ENCODE peak calls at places on chromosome 22, in eight cellular contexts. One of them, this sample, is unnamed.

GRCh38 chr22:32571764-32572163 is 97.2 kb downstream of the FBXO7 start:
- DNase-seq in bronchial epithelial cell: no peak
- DNase-seq in fibroblast of mammary gland: no peak
- DNase-seq in naive thymus-derived CD8-positive, alpha-beta T cell: no peak
- DNase-seq in Kasumi-1: no peak
- DNase-seq in activated effector memory CD4-positive, alpha-beta T cell treated with Interleukin-2 at 50 U/mL for 16 hours: no peak
- DNase-seq in NCI-H2029: no peak
- DNase-seq in GM12892: no peak
- DNase-seq in this sample: no peak

GRCh38 chr22:23075525-23076216 is 5.4 kb downstream of the GNAZ start:
- DNase-seq in bronchial epithelial cell: no peak
- DNase-seq in fibroblast of mammary gland: no peak
- DNase-seq in naive thymus-derived CD8-positive, alpha-beta T cell: no peak
- DNase-seq in Kasumi-1: no peak
- DNase-seq in activated effector memory CD4-positive, alpha-beta T cell treated with Interleukin-2 at 50 U/mL for 16 hours: no peak
- DNase-seq in NCI-H2029: no peak
- DNase-seq in GM12892: no peak
- DNase-seq in this sample: no peak

GRCh38 chr22:43118953-43119458 is 8.5 kb downstream of the BIK start:
- DNase-seq in bronchial epithelial cell: no peak
- DNase-seq in fibroblast of mammary gland: peak
- DNase-seq in naive thymus-derived CD8-positive, alpha-beta T cell: no peak
- DNase-seq in Kasumi-1: no peak
- DNase-seq in activated effector memory CD4-positive, alpha-beta T cell treated with Interleukin-2 at 50 U/mL for 16 hours: no peak
- DNase-seq in NCI-H2029: no peak
- DNase-seq in GM12892: peak
- DNase-seq in this sample: no peak

GRCh38 chr22:29584975-29585374 is 4.1 kb upstream of the NIPSNAP1 start:
- DNase-seq in bronchial epithelial cell: no peak
- DNase-seq in fibroblast of mammary gland: no peak
- DNase-seq in naive thymus-derived CD8-positive, alpha-beta T cell: no peak
- DNase-seq in Kasumi-1: no peak
- DNase-seq in activated effector memory CD4-positive, alpha-beta T cell treated with Interleukin-2 at 50 U/mL for 16 hours: no peak
- DNase-seq in NCI-H2029: no peak
- DNase-seq in GM12892: no peak
- DNase-seq in this sample: no peak

GRCh38 chr22:37519268-37520195 is at the start of gene CARD10:
- DNase-seq in bronchial epithelial cell: peak
- DNase-seq in fibroblast of mammary gland: no peak
- DNase-seq in naive thymus-derived CD8-positive, alpha-beta T cell: no peak
- DNase-seq in Kasumi-1: no peak
- DNase-seq in activated effector memory CD4-positive, alpha-beta T cell treated with Interleukin-2 at 50 U/mL for 16 hours: no peak
- DNase-seq in NCI-H2029: peak
- DNase-seq in GM12892: no peak
- DNase-seq in this sample: no peak

GRCh38 chr22:43305806-43306205 is 37.4 kb downstream of the SCUBE1 start:
- DNase-seq in bronchial epithelial cell: no peak
- DNase-seq in fibroblast of mammary gland: no peak
- DNase-seq in naive thymus-derived CD8-positive, alpha-beta T cell: no peak
- DNase-seq in Kasumi-1: no peak
- DNase-seq in activated effector memory CD4-positive, alpha-beta T cell treated with Interleukin-2 at 50 U/mL for 16 hours: no peak
- DNase-seq in NCI-H2029: peak
- DNase-seq in GM12892: no peak
- DNase-seq in this sample: no peak

GRCh38 chr22:48943567-48944432 is 883.9 kb downstream of the BRD1 start:
- DNase-seq in bronchial epithelial cell: no peak
- DNase-seq in fibroblast of mammary gland: no peak
- DNase-seq in naive thymus-derived CD8-positive, alpha-beta T cell: no peak
- DNase-seq in Kasumi-1: no peak
- DNase-seq in activated effector memory CD4-positive, alpha-beta T cell treated with Interleukin-2 at 50 U/mL for 16 hours: no peak
- DNase-seq in NCI-H2029: no peak
- DNase-seq in GM12892: no peak
- DNase-seq in this sample: no peak

GRCh38 chr22:38208549-38209097 is 6.8 kb downstream of the MAFF start:
- DNase-seq in bronchial epithelial cell: no peak
- DNase-seq in fibroblast of mammary gland: no peak
- DNase-seq in naive thymus-derived CD8-positive, alpha-beta T cell: no peak
- DNase-seq in Kasumi-1: no peak
- DNase-seq in activated effector memory CD4-positive, alpha-beta T cell treated with Interleukin-2 at 50 U/mL for 16 hours: no peak
- DNase-seq in NCI-H2029: no peak
- DNase-seq in GM12892: no peak
- DNase-seq in this sample: no peak

GRCh38 chr22:40855960-40856512 is 403 bp downstream of the ST13 start:
- DNase-seq in bronchial epithelial cell: peak
- DNase-seq in fibroblast of mammary gland: peak
- DNase-seq in naive thymus-derived CD8-positive, alpha-beta T cell: peak
- DNase-seq in Kasumi-1: no peak
- DNase-seq in activated effector memory CD4-positive, alpha-beta T cell treated with Interleukin-2 at 50 U/mL for 16 hours: no peak
- DNase-seq in NCI-H2029: no peak
- DNase-seq in GM12892: no peak
- DNase-seq in this sample: peak

GRCh38 chr22:48661984-48662383 is 1165.7 kb downstream of the BRD1 start:
- DNase-seq in bronchial epithelial cell: no peak
- DNase-seq in fibroblast of mammary gland: no peak
- DNase-seq in naive thymus-derived CD8-positive, alpha-beta T cell: no peak
- DNase-seq in Kasumi-1: no peak
- DNase-seq in activated effector memory CD4-positive, alpha-beta T cell treated with Interleukin-2 at 50 U/mL for 16 hours: no peak
- DNase-seq in NCI-H2029: no peak
- DNase-seq in GM12892: no peak
- DNase-seq in this sample: no peak

GRCh38 chr22:19750666-19751490 is 9.7 kb upstream of the TBX1 start:
- DNase-seq in bronchial epithelial cell: peak
- DNase-seq in fibroblast of mammary gland: no peak
- DNase-seq in naive thymus-derived CD8-positive, alpha-beta T cell: no peak
- DNase-seq in Kasumi-1: no peak
- DNase-seq in activated effector memory CD4-positive, alpha-beta T cell treated with Interleukin-2 at 50 U/mL for 16 hours: no peak
- DNase-seq in NCI-H2029: no peak
- DNase-seq in GM12892: no peak
- DNase-seq in this sample: no peak

GRCh38 chr22:23549198-23549595 is 30.9 kb downstream of the IGLL1 start:
- DNase-seq in bronchial epithelial cell: no peak
- DNase-seq in fibroblast of mammary gland: no peak
- DNase-seq in naive thymus-derived CD8-positive, alpha-beta T cell: peak
- DNase-seq in Kasumi-1: no peak
- DNase-seq in activated effector memory CD4-positive, alpha-beta T cell treated with Interleukin-2 at 50 U/mL for 16 hours: no peak
- DNase-seq in NCI-H2029: no peak
- DNase-seq in GM12892: no peak
- DNase-seq in this sample: no peak

GRCh38 chr22:34004058-34004457 is 83.8 kb upstream of the LARGE1 start:
- DNase-seq in bronchial epithelial cell: no peak
- DNase-seq in fibroblast of mammary gland: no peak
- DNase-seq in naive thymus-derived CD8-positive, alpha-beta T cell: no peak
- DNase-seq in Kasumi-1: no peak
- DNase-seq in activated effector memory CD4-positive, alpha-beta T cell treated with Interleukin-2 at 50 U/mL for 16 hours: no peak
- DNase-seq in NCI-H2029: no peak
- DNase-seq in GM12892: no peak
- DNase-seq in this sample: no peak

GRCh38 chr22:19631899-19632670 is 82.2 kb upstream of the SEPTIN5 start:
- DNase-seq in bronchial epithelial cell: peak
- DNase-seq in fibroblast of mammary gland: peak
- DNase-seq in naive thymus-derived CD8-positive, alpha-beta T cell: no peak
- DNase-seq in Kasumi-1: peak
- DNase-seq in activated effector memory CD4-positive, alpha-beta T cell treated with Interleukin-2 at 50 U/mL for 16 hours: no peak
- DNase-seq in NCI-H2029: no peak
- DNase-seq in GM12892: no peak
- DNase-seq in this sample: no peak

GRCh38 chr22:23361676-23362075 is 181.4 kb downstream of the BCR start:
- DNase-seq in bronchial epithelial cell: no peak
- DNase-seq in fibroblast of mammary gland: no peak
- DNase-seq in naive thymus-derived CD8-positive, alpha-beta T cell: no peak
- DNase-seq in Kasumi-1: no peak
- DNase-seq in activated effector memory CD4-positive, alpha-beta T cell treated with Interleukin-2 at 50 U/mL for 16 hours: no peak
- DNase-seq in NCI-H2029: no peak
- DNase-seq in GM12892: no peak
- DNase-seq in this sample: no peak

GRCh38 chr22:27473533-27473932 is 328.0 kb downstream of the MN1 start:
- DNase-seq in bronchial epithelial cell: peak
- DNase-seq in fibroblast of mammary gland: no peak
- DNase-seq in naive thymus-derived CD8-positive, alpha-beta T cell: no peak
- DNase-seq in Kasumi-1: no peak
- DNase-seq in activated effector memory CD4-positive, alpha-beta T cell treated with Interleukin-2 at 50 U/mL for 16 hours: no peak
- DNase-seq in NCI-H2029: no peak
- DNase-seq in GM12892: no peak
- DNase-seq in this sample: no peak

GRCh38 chr22:45582955-45583320 is 80.3 kb downstream of the FBLN1 start:
- DNase-seq in bronchial epithelial cell: no peak
- DNase-seq in fibroblast of mammary gland: no peak
- DNase-seq in naive thymus-derived CD8-positive, alpha-beta T cell: no peak
- DNase-seq in Kasumi-1: no peak
- DNase-seq in activated effector memory CD4-positive, alpha-beta T cell treated with Interleukin-2 at 50 U/mL for 16 hours: no peak
- DNase-seq in NCI-H2029: no peak
- DNase-seq in GM12892: no peak
- DNase-seq in this sample: no peak

GRCh38 chr22:35467788-35468187 is 67.8 kb downstream of the MCM5 start:
- DNase-seq in bronchial epithelial cell: no peak
- DNase-seq in fibroblast of mammary gland: peak
- DNase-seq in naive thymus-derived CD8-positive, alpha-beta T cell: no peak
- DNase-seq in Kasumi-1: no peak
- DNase-seq in activated effector memory CD4-positive, alpha-beta T cell treated with Interleukin-2 at 50 U/mL for 16 hours: no peak
- DNase-seq in NCI-H2029: peak
- DNase-seq in GM12892: no peak
- DNase-seq in this sample: no peak

GRCh38 chr22:44594951-44595350 is 96.9 kb upstream of the RTL6 start:
- DNase-seq in bronchial epithelial cell: no peak
- DNase-seq in fibroblast of mammary gland: no peak
- DNase-seq in naive thymus-derived CD8-positive, alpha-beta T cell: no peak
- DNase-seq in Kasumi-1: no peak
- DNase-seq in activated effector memory CD4-positive, alpha-beta T cell treated with Interleukin-2 at 50 U/mL for 16 hours: no peak
- DNase-seq in NCI-H2029: no peak
- DNase-seq in GM12892: no peak
- DNase-seq in this sample: no peak

GRCh38 chr22:27952091-27952490 is 33.0 kb upstream of the PITPNB start:
- DNase-seq in bronchial epithelial cell: peak
- DNase-seq in fibroblast of mammary gland: peak
- DNase-seq in naive thymus-derived CD8-positive, alpha-beta T cell: no peak
- DNase-seq in Kasumi-1: no peak
- DNase-seq in activated effector memory CD4-positive, alpha-beta T cell treated with Interleukin-2 at 50 U/mL for 16 hours: no peak
- DNase-seq in NCI-H2029: no peak
- DNase-seq in GM12892: no peak
- DNase-seq in this sample: no peak

This sample was measured in T-cell.